ENCODE peak calls at places on chromosome 9, in five cellular contexts. M is lower lobe of right lung, R is neural progenitor cell, F is cardiac muscle cell, C is endodermal cell. J is an unnamed sample. For H3K27me3, the result is how much of the 10 kb centered on the place peaks cover.

GRCh38 chr9:19552693-19553092 is 143.9 kb downstream of the ACER2 start:
- DNase-seq in C (no peak), M (no peak), F (no peak), R (no peak), J (no peak)

GRCh38 chr9:98523231-98523901 is 185.4 kb downstream of the GABBR2 start:
- DNase-seq in R (peak), F (peak), C (peak), M (no peak), J (no peak)

GRCh38 chr9:7033091-7033490 is 275.3 kb downstream of the KDM4C start:
- DNase-seq in C (no peak), M (no peak), F (peak), R (no peak), J (no peak)

GRCh38 chr9:112443200-112443599 is 43.4 kb upstream of the KIAA1958 start:
- DNase-seq in F (peak), R (peak), M (no peak), C (no peak), J (no peak)

GRCh38 chr9:133058550-133059320 is 3.0 kb upstream of the CEL start:
- DNase-seq in F (no peak), R (no peak), M (no peak), C (no peak), J (peak)

GRCh38 chr9:134396258-134396742 is 70.0 kb downstream of the RXRA start:
- DNase-seq in C (no peak), M (peak), F (no peak), R (no peak), J (peak)

GRCh38 chr9:124774131-124774978 is 2.6 kb upstream of the OLFML2A start:
- DNase-seq in F (peak), C (peak), M (peak), R (peak), J (peak)

GRCh38 chr9:3929345-3930150 is 370.3 kb downstream of the GLIS3 start:
- DNase-seq in F (no peak), R (no peak), M (no peak), C (no peak), J (no peak)

GRCh38 chr9:76581752-76582151 is 122.8 kb downstream of the GCNT1 start:
- DNase-seq in M (no peak), C (no peak), F (no peak), R (no peak), J (no peak)

GRCh38 chr9:93321220-93321610 is 130.3 kb upstream of the FAM120A start:
- DNase-seq in F (no peak), R (no peak), C (no peak), M (no peak), J (no peak)

GRCh38 chr9:123942542-123942941 is 12.6 kb upstream of the DENND1A start:
- DNase-seq in F (no peak), R (no peak), M (no peak), C (no peak), J (no peak)

GRCh38 chr9:14467675-14468374 is 153.9 kb upstream of the NFIB start:
- DNase-seq in F (no peak), C (no peak), R (no peak), M (no peak), J (no peak)

GRCh38 chr9:81669011-81669739 is 20.2 kb downstream of the TLE1 start:
- DNase-seq in F (no peak), C (no peak), R (no peak), M (no peak), J (no peak)

GRCh38 chr9:90012825-90013425 is 408.1 kb downstream of the GADD45G start:
- DNase-seq in C (no peak), M (no peak), F (no peak), R (no peak), J (no peak)

GRCh38 chr9:90088411-90088810 is 483.6 kb downstream of the GADD45G start:
- DNase-seq in R (no peak), C (no peak), M (no peak), F (no peak), J (no peak)

GRCh38 chr9:89498845-89499480 is 1.1 kb upstream of the SEMA4D start:
- DNase-seq in C (no peak), R (no peak), M (no peak), F (no peak), J (no peak)

GRCh38 chr9:132534832-132535231 is 47.6 kb upstream of the BARHL1 start:
- DNase-seq in C (peak), R (no peak), M (no peak), F (no peak), J (no peak)

GRCh38 chr9:79655571-79655970 is 83.8 kb downstream of the TLE4 start:
- DNase-seq in C (no peak), R (no peak), M (no peak), F (no peak), J (no peak)

GRCh38 chr9:86500031-86500430 is 145.8 kb upstream of the TUT7 start:
- DNase-seq in R (no peak), M (no peak), C (no peak), F (no peak), J (no peak)

GRCh38 chr9:126058631-126059030 is 268.0 kb upstream of the MVB12B start:
- DNase-seq in M (no peak), C (no peak), F (no peak), R (no peak), J (no peak)

GRCh38 chr9:93693129-93693528 is 116.7 kb downstream of the PHF2 start:
- DNase-seq in R (no peak), C (no peak), M (no peak), F (no peak), J (no peak)

GRCh38 chr9:108323615-108324014 is 532.2 kb downstream of the ACTL7B start:
- DNase-seq in R (no peak), F (no peak), C (no peak), M (no peak), J (no peak)

GRCh38 chr9:134928796-134929559 is 11.3 kb upstream of the FCN1 start:
- DNase-seq in R (no peak), C (no peak), F (no peak), M (peak), J (peak)

GRCh38 chr9:76136986-76137385 is 246.5 kb downstream of the PCSK5 start:
- DNase-seq in R (no peak), M (no peak), F (peak), C (no peak), J (no peak)

GRCh38 chr9:123727332-123727731 is 202.6 kb downstream of the DENND1A start:
- DNase-seq in R (no peak), C (no peak), M (no peak), F (peak), J (no peak)

GRCh38 chr9:30997291-30997690 is 1387.2 kb upstream of the ACO1 start:
- DNase-seq in M (no peak), C (no peak), F (no peak), R (no peak), J (no peak)

GRCh38 chr9:128420651-128421473 is at the start of gene CERCAM:
- DNase-seq in C (peak), R (peak), F (peak), M (peak), J (no peak)

GRCh38 chr9:124079176-124079925 is 67.8 kb downstream of the LHX2 start:
- DNase-seq in C (peak), F (peak), R (no peak), M (no peak), J (no peak)

GRCh38 chr9:121776009-121776738 is 124.7 kb downstream of the DAB2IP start:
- DNase-seq in C (no peak), F (no peak), M (peak), R (no peak), J (no peak)

GRCh38 chr9:20500101-20500500 is 122.2 kb downstream of the MLLT3 start:
- DNase-seq in F (no peak), R (no peak), C (no peak), M (no peak), J (no peak)

GRCh38 chr9:2093920-2094597 is 78.9 kb downstream of the SMARCA2 start:
- DNase-seq in M (peak), C (peak), R (no peak), F (peak), J (no peak)

GRCh38 chr9:71909887-71910601 is 949 bp downstream of the ABHD17B start:
- DNase-seq in R (peak), M (peak), F (peak), C (peak), J (no peak)

GRCh38 chr9:107293555-107294085 is 10.5 kb downstream of the RAD23B start:
- DNase-seq in F (no peak), C (no peak), R (no peak), M (no peak), J (no peak)
- H3K4me3 ChIP-seq in F (no peak), C (no peak), R (no peak), M (no peak), J (no peak)

GRCh38 chr9:136204838-136205706 is at the start of gene LHX3:
- DNase-seq in M (no peak), C (peak), R (peak), F (peak), J (no peak)
- H3K27me3 ChIP-seq in M (half or more), C (half or more), R (half or more), F (half or more), J (under half)

GRCh38 chr9:113579270-113580040 is 115.9 kb downstream of the RGS3 start:
- DNase-seq in C (no peak), F (no peak), R (no peak), M (peak), J (peak)

GRCh38 chr9:113580041-113580953 is 116.8 kb downstream of the RGS3 start:
- DNase-seq in M (peak), R (no peak), C (no peak), F (peak), J (peak)

GRCh38 chr9:113582698-113583200 is 119.2 kb downstream of the RGS3 start:
- DNase-seq in R (no peak), M (no peak), C (no peak), F (no peak), J (no peak)

GRCh38 chr9:113581865-113582697 is 118.6 kb downstream of the RGS3 start:
- DNase-seq in R (no peak), C (no peak), F (no peak), M (peak), J (peak)

GRCh38 chr9:113580954-113581311 is 117.4 kb downstream of the RGS3 start:
- DNase-seq in F (no peak), M (no peak), C (no peak), R (no peak), J (no peak)
- H3K4me3 ChIP-seq in F (no peak), M (peak), C (no peak), R (no peak), J (peak)

GRCh38 chr9:101026824-101027223 is 1.7 kb upstream of the PLPPR1 start:
- DNase-seq in M (no peak), R (no peak), F (peak), C (no peak), J (no peak)

GRCh38 chr9:101029300-101030021 is 934 bp downstream of the PLPPR1 start:
- DNase-seq in R (peak), F (no peak), C (peak), M (no peak), J (no peak)

GRCh38 chr9:101028346-101029299 is at the start of gene PLPPR1:
- DNase-seq in F (peak), M (peak), R (peak), C (peak), J (no peak)

GRCh38 chr9:101027733-101028345 is 688 bp upstream of the PLPPR1 start:
- DNase-seq in M (no peak), F (peak), R (peak), C (no peak), J (no peak)

GRCh38 chr9:101027246-101027645 is 1.3 kb upstream of the PLPPR1 start:
- DNase-seq in M (no peak), C (no peak), F (no peak), R (no peak), J (no peak)
- H3K27me3 ChIP-seq in M (under half), C (half or more), F (under half), R (half or more), J (under half)

GRCh38 chr9:114363424-114363823 is 24.4 kb downstream of the AKNA start:
- DNase-seq in R (no peak), M (no peak), C (no peak), F (no peak), J (no peak)
- H3K4me3 ChIP-seq in R (no peak), M (no peak), C (no peak), F (no peak), J (no peak)